ENCODE peak calls at places on chromosomes 1 and 21, in ten cellular contexts. Q is fibroblast of lung, Y is ovary, V is IMR-90, S is nephron progenitor cell, C is lower leg skin, E is tibial artery, R is neural crest cell, X is AG10803, G is heart left ventricle. K is an unnamed sample.

GRCh38 chr1:45585110-45585426 is 1.2 kb downstream of the NASP start:
- DNase-seq in Q (no peak), Y (no peak), V (no peak), S (no peak), C (no peak), E (no peak), R (no peak), X (no peak), G (no peak), K (no peak)

GRCh38 chr1:2290595-2291510 is 62.7 kb downstream of the SKI start:
- DNase-seq in Q (peak; percentile 99), Y (peak; percentile 83), V (peak; percentile 98), S (no peak), C (peak; percentile 97), E (peak; percentile 93), R (no peak), X (peak; percentile 99), G (peak; percentile 89), K (no peak)

GRCh38 chr1:77039739-77040138 is 172.5 kb downstream of the ST6GALNAC5 start:
- DNase-seq in Q (peak; percentile 98), Y (peak; percentile 67), V (peak; percentile 95), S (no peak), C (no peak), E (no peak), R (no peak), X (peak; percentile 97), G (no peak), K (no peak)

GRCh38 chr1:17538428-17539130 is 919 bp upstream of the ARHGEF10L start:
- DNase-seq in Q (no peak), Y (peak; percentile 68), V (peak; percentile 44), S (peak; percentile 85), C (peak; percentile 88), E (peak; percentile 63), R (peak; percentile 79), X (no peak), G (no peak), K (peak; percentile 84)

GRCh38 chr1:12618661-12619395 is 818 bp upstream of the DHRS3 start:
- DNase-seq in Q (peak; percentile 91), Y (peak; percentile 79), V (peak; percentile 83), S (peak; percentile 57), C (peak; percentile 95), E (peak; percentile 86), R (no peak), X (peak; percentile 92), G (peak; percentile 83), K (no peak)

GRCh38 chr1:208219659-208220282 is 24.4 kb downstream of the PLXNA2 start:
- DNase-seq in Q (peak; percentile 84), Y (peak; percentile 73), V (peak; percentile 61), S (no peak), C (no peak), E (peak; percentile 66), R (no peak), X (peak; percentile 75), G (peak; percentile 79), K (no peak)

GRCh38 chr1:225882699-225883615 is 777 bp upstream of the TMEM63A start:
- DNase-seq in Q (peak; percentile 54), Y (peak; percentile 80), V (peak; percentile 23), S (peak; percentile 59), C (peak; percentile 92), E (peak; percentile 49), R (peak; percentile 47), X (peak; percentile 45), G (peak; percentile 80), K (no peak)

GRCh38 chr1:240878631-240879030 is 266.7 kb upstream of the GREM2 start:
- DNase-seq in Q (no peak), Y (no peak), V (no peak), S (no peak), C (no peak), E (no peak), R (no peak), X (no peak), G (no peak), K (no peak)

GRCh38 chr1:211813590-211813989 is 17.0 kb downstream of the LPGAT1 start:
- DNase-seq in Q (peak; percentile 72), Y (peak; percentile 70), V (peak; percentile 36), S (no peak), C (no peak), E (peak; percentile 23), R (no peak), X (peak; percentile 57), G (no peak), K (no peak)

GRCh38 chr1:41353744-41354143 is 7.5 kb upstream of the FOXO6 start:
- DNase-seq in Q (peak; percentile 74), Y (no peak), V (no peak), S (no peak), C (peak; percentile 61), E (no peak), R (no peak), X (no peak), G (no peak), K (no peak)

GRCh38 chr1:109788695-109789521 is 25.2 kb upstream of the EPS8L3 start:
- DNase-seq in Q (no peak), Y (peak; percentile 29), V (no peak), S (no peak), C (peak; percentile 72), E (peak; percentile 17), R (no peak), X (no peak), G (no peak), K (no peak)

GRCh38 chr1:165897326-165898303 is 70.2 kb downstream of the UCK2 start:
- DNase-seq in Q (peak; percentile 34), Y (no peak), V (peak; percentile 80), S (no peak), C (no peak), E (no peak), R (no peak), X (peak; percentile 79), G (no peak), K (no peak)

GRCh38 chr1:207702317-207702716 is 49.5 kb upstream of the CD46 start:
- DNase-seq in Q (no peak), Y (no peak), V (no peak), S (no peak), C (no peak), E (no peak), R (no peak), X (peak; percentile 46), G (no peak), K (no peak)

GRCh38 chr1:91166106-91166712 is 144.4 kb upstream of the ZNF644 start:
- DNase-seq in Q (peak; percentile 43), Y (peak; percentile 68), V (peak; percentile 56), S (peak; percentile 66), C (no peak), E (peak; percentile 37), R (peak; percentile 49), X (peak; percentile 59), G (no peak), K (peak; percentile 79)

GRCh38 chr1:243286409-243287127 is 30.7 kb downstream of the SDCCAG8 start:
- DNase-seq in Q (peak; percentile 74), Y (no peak), V (peak; percentile 63), S (no peak), C (no peak), E (no peak), R (no peak), X (no peak), G (no peak), K (no peak)

DNA sequence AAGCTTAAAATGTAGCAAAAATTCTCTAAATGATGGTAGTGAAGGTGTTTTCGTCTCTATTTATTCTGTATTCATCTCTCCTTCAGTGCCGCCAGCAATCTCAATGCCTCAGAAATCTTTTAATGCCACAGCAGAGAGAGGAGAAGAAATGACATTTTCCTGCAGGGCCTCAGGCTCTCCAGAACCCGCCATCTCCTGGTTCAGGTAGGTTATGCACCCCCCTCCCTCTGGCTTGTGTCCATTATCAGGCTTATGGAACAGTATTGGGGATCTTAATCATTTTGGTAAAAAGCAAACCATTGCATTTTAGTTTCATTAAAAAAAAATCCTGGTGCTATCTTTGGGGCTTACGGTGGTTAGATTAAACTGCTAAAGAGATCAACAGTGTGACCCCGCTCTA is 326.1 kb downstream of the NCAM2 start:
- DNase-seq in Q (no peak), Y (no peak), V (no peak), S (no peak), C (no peak), E (no peak), R (no peak), X (no peak), G (no peak), K (no peak)
- TF ChIP-seq CTCF in Q (no peak), Y (no peak), V (no peak), S (no peak), C (no peak), E (no peak), R (no peak), X (no peak), G (no peak), K (no peak)

GRCh38 chr1:102550729-102551384 is 554.1 kb upstream of the OLFM3 start:
- DNase-seq in Q (peak; percentile 8), Y (no peak), V (peak; percentile 9), S (peak; percentile 10), C (no peak), E (no peak), R (no peak), X (peak; percentile 18), G (no peak), K (peak; percentile 12)
- TF ChIP-seq CTCF in Q (peak; percentile 3), Y (no peak), V (peak; percentile 44), S (no peak), C (no peak), E (no peak), R (peak; percentile 49), X (peak; percentile 53), G (no peak), K (peak; percentile 17)

GRCh38 chr1:246513619-246514343 is 6.7 kb upstream of the SMYD3 start:
- DNase-seq in Q (no peak), Y (no peak), V (no peak), S (no peak), C (peak; percentile 68), E (no peak), R (no peak), X (no peak), G (no peak), K (no peak)
- TF ChIP-seq CTCF in Q (no peak), Y (no peak), V (no peak), S (no peak), C (no peak), E (no peak), R (no peak), X (no peak), G (no peak), K (no peak)

GRCh38 chr21:32888971-32889370 is 117.4 kb upstream of the PAXBP1 start:
- DNase-seq in Q (peak; percentile 34), Y (no peak), V (no peak), S (no peak), C (no peak), E (no peak), R (no peak), X (peak; percentile 58), G (no peak), K (no peak)
- TF ChIP-seq CTCF in Q (no peak), Y (no peak), V (no peak), S (no peak), C (no peak), E (no peak), R (no peak), X (no peak), G (no peak), K (no peak)

GRCh38 chr1:95953005-95953404 is 719.0 kb downstream of the RWDD3 start:
- DNase-seq in Q (peak; percentile 10), Y (no peak), V (peak; percentile 1), S (no peak), C (no peak), E (no peak), R (no peak), X (peak; percentile 11), G (no peak), K (no peak)
- TF ChIP-seq CTCF in Q (peak; percentile 27), Y (no peak), V (peak; percentile 10), S (peak; percentile 10), C (no peak), E (peak; percentile 38), R (peak; percentile 60), X (peak; percentile 33), G (no peak), K (no peak)